ENCODE peak calls at places on chromosome 2, in seven cellular contexts. F is germinal center, T is endothelial cell, C is T-helper 2 cell, B is KBM-7, H is T follicular helper cell, I is AG04450. A is an unnamed sample.

GRCh38 chr2:195009202-195009601 is 647.8 kb upstream of the SLC39A10 start:
- DNase-seq in F (no peak), T (no peak), C (no peak), B (no peak), H (no peak), I (no peak), A (no peak)

GRCh38 chr2:51760441-51760840 is 728.5 kb upstream of the NRXN1 start:
- DNase-seq in F (no peak), T (no peak), C (no peak), B (no peak), H (no peak), I (no peak), A (no peak)

GRCh38 chr2:158060160-158060861 is 41.4 kb upstream of the UPP2 start:
- DNase-seq in F (no peak), T (no peak), C (no peak), B (no peak), H (no peak), I (no peak), A (no peak)

GRCh38 chr2:66686768-66687167 is 251.8 kb downstream of the MEIS1 start:
- DNase-seq in F (no peak), T (no peak), C (no peak), B (no peak), H (no peak), I (no peak), A (no peak)

GRCh38 chr2:108921096-108922030 is 67.7 kb downstream of the EDAR start:
- DNase-seq in F (no peak), T (no peak), C (no peak), B (no peak), H (no peak), I (no peak), A (no peak)

GRCh38 chr2:183903026-183903425 is 695.3 kb upstream of the ZNF804A start:
- DNase-seq in F (no peak), T (no peak), C (no peak), B (no peak), H (no peak), I (no peak), A (no peak)

GRCh38 chr2:203025592-203025991 is 10.9 kb downstream of the NBEAL1 start:
- DNase-seq in F (no peak), T (no peak), C (no peak), B (no peak), H (no peak), I (no peak), A (no peak)

GRCh38 chr2:44639399-44639798 is 277.7 kb downstream of the CAMKMT start:
- DNase-seq in F (no peak), T (no peak), C (no peak), B (no peak), H (no peak), I (no peak), A (no peak)

GRCh38 chr2:140275427-140275826 is 1495.2 kb upstream of the NXPH2 start:
- DNase-seq in F (no peak), T (no peak), C (no peak), B (no peak), H (no peak), I (no peak), A (no peak)

GRCh38 chr2:142782942-142783443 is 94.5 kb upstream of the KYNU start:
- DNase-seq in F (no peak), T (no peak), C (no peak), B (no peak), H (no peak), I (no peak), A (no peak)

GRCh38 chr2:171706152-171706803 is 19.0 kb downstream of the DYNC1I2 start:
- DNase-seq in F (peak), T (no peak), C (no peak), B (peak), H (no peak), I (no peak), A (no peak)

GRCh38 chr2:25664531-25665307 is 8.7 kb downstream of the DTNB start:
- DNase-seq in F (peak), T (peak), C (no peak), B (no peak), H (no peak), I (peak), A (peak)

GRCh38 chr2:96135171-96135570 is 3.1 kb downstream of the ASTL start:
- DNase-seq in F (no peak), T (no peak), C (no peak), B (no peak), H (no peak), I (no peak), A (no peak)

GRCh38 chr2:191854385-191855372 is 7.8 kb upstream of the CAVIN2 start:
- DNase-seq in F (no peak), T (no peak), C (no peak), B (no peak), H (no peak), I (no peak), A (no peak)

GRCh38 chr2:168521342-168521741 is 65.3 kb downstream of the CERS6 start:
- DNase-seq in F (no peak), T (no peak), C (no peak), B (peak), H (no peak), I (no peak), A (no peak)

GRCh38 chr2:205383601-205384000 is 298.7 kb upstream of the NRP2 start:
- DNase-seq in F (no peak), T (no peak), C (no peak), B (no peak), H (no peak), I (no peak), A (no peak)

GRCh38 chr2:159251296-159252173 is 35.0 kb downstream of the WDSUB1 start:
- DNase-seq in F (no peak), T (no peak), C (no peak), B (no peak), H (no peak), I (no peak), A (no peak)

GRCh38 chr2:101368371-101368770 is 18.9 kb downstream of the CREG2 start:
- DNase-seq in F (no peak), T (no peak), C (no peak), B (no peak), H (no peak), I (no peak), A (no peak)

GRCh38 chr2:98461650-98462049 is 17.0 kb downstream of the INPP4A start:
- DNase-seq in F (no peak), T (no peak), C (no peak), B (no peak), H (no peak), I (no peak), A (no peak)

GRCh38 chr2:33195891-33196290 is 249.1 kb downstream of the LTBP1 start:
- DNase-seq in F (no peak), T (no peak), C (no peak), B (no peak), H (no peak), I (no peak), A (no peak)

GRCh38 chr2:154670083-154670482 is 28.4 kb upstream of the KCNJ3 start:
- DNase-seq in F (no peak), T (no peak), C (no peak), B (no peak), H (no peak), I (no peak), A (no peak)

GRCh38 chr2:220469201-220469600 is 841.8 kb downstream of the SLC4A3 start:
- DNase-seq in F (no peak), T (no peak), C (no peak), B (no peak), H (no peak), I (peak), A (no peak)

GRCh38 chr2:217339753-217340152 is 479.9 kb upstream of the TNP1 start:
- DNase-seq in F (no peak), T (no peak), C (no peak), B (no peak), H (no peak), I (no peak), A (no peak)

GRCh38 chr2:182103531-182103930 is 117.9 kb downstream of the PPP1R1C start:
- DNase-seq in F (no peak), T (no peak), C (no peak), B (no peak), H (no peak), I (no peak), A (peak)

GRCh38 chr2:4618630-4619228 is 915.4 kb downstream of the DCDC2C start:
- DNase-seq in F (no peak), T (no peak), C (no peak), B (no peak), H (no peak), I (no peak), A (no peak)

A was measured in NT2/D1.